ENCODE peak calls at places on chromosomes 11 and 22, in eight cellular contexts. One of them, this sample, is unnamed.

GRCh38 chr22:42364641-42365336 is 67.4 kb downstream of the NFAM1 start:
- DNase-seq in neural crest cell: no peak
- DNase-seq in PC-9: no peak
- DNase-seq in Peyer's patch: no peak
- DNase-seq in GM12865: no peak
- DNase-seq in fibroblast of mammary gland: peak; percentile 48
- DNase-seq in HFFc6: no peak
- DNase-seq in Calu3: no peak
- DNase-seq in this sample: no peak

GRCh38 chr11:6320411-6321207 is at the start of gene CAVIN3:
- DNase-seq in neural crest cell: peak; percentile 64
- DNase-seq in PC-9: peak; percentile 67
- DNase-seq in Peyer's patch: peak; percentile 67
- DNase-seq in GM12865: peak; percentile 88
- DNase-seq in fibroblast of mammary gland: peak; percentile 88
- DNase-seq in HFFc6: peak; percentile 86
- DNase-seq in Calu3: peak; percentile 77
- DNase-seq in this sample: peak; percentile 60

GRCh38 chr11:60328460-60328859 is 1.4 kb downstream of the MS4A6E start:
- DNase-seq in neural crest cell: no peak
- DNase-seq in PC-9: no peak
- DNase-seq in Peyer's patch: no peak
- DNase-seq in GM12865: no peak
- DNase-seq in fibroblast of mammary gland: no peak
- DNase-seq in HFFc6: no peak
- DNase-seq in Calu3: no peak
- DNase-seq in this sample: no peak

GRCh38 chr11:103807806-103808205 is 228.6 kb upstream of the DDI1 start:
- DNase-seq in neural crest cell: no peak
- DNase-seq in PC-9: no peak
- DNase-seq in Peyer's patch: no peak
- DNase-seq in GM12865: no peak
- DNase-seq in fibroblast of mammary gland: peak; percentile 44
- DNase-seq in HFFc6: no peak
- DNase-seq in Calu3: no peak
- DNase-seq in this sample: no peak

GRCh38 chr22:41687901-41688364 is 734 bp downstream of the SNU13 start:
- DNase-seq in neural crest cell: no peak
- DNase-seq in PC-9: no peak
- DNase-seq in Peyer's patch: peak; percentile 59
- DNase-seq in GM12865: peak; percentile 50
- DNase-seq in fibroblast of mammary gland: peak; percentile 21
- DNase-seq in HFFc6: no peak
- DNase-seq in Calu3: no peak
- DNase-seq in this sample: no peak

GRCh38 chr11:61694971-61695706 is 14.9 kb downstream of the DAGLA start:
- DNase-seq in neural crest cell: no peak
- DNase-seq in PC-9: peak; percentile 81
- DNase-seq in Peyer's patch: peak; percentile 54
- DNase-seq in GM12865: no peak
- DNase-seq in fibroblast of mammary gland: no peak
- DNase-seq in HFFc6: no peak
- DNase-seq in Calu3: peak; percentile 51
- DNase-seq in this sample: no peak

GRCh38 chr22:37472418-37473006 is 13.7 kb downstream of the MFNG start:
- DNase-seq in neural crest cell: peak; percentile 35
- DNase-seq in PC-9: peak; percentile 56
- DNase-seq in Peyer's patch: peak; percentile 76
- DNase-seq in GM12865: peak; percentile 44
- DNase-seq in fibroblast of mammary gland: peak; percentile 38
- DNase-seq in HFFc6: no peak
- DNase-seq in Calu3: peak; percentile 77
- DNase-seq in this sample: peak; percentile 55

GRCh38 chr22:50621491-50621880 is 6.5 kb downstream of the ARSA start:
- DNase-seq in neural crest cell: no peak
- DNase-seq in PC-9: no peak
- DNase-seq in Peyer's patch: peak; percentile 72
- DNase-seq in GM12865: peak; percentile 85
- DNase-seq in fibroblast of mammary gland: no peak
- DNase-seq in HFFc6: no peak
- DNase-seq in Calu3: no peak
- DNase-seq in this sample: peak; percentile 63

GRCh38 chr11:118524757-118525465 is 2.4 kb upstream of the TTC36 start:
- DNase-seq in neural crest cell: no peak
- DNase-seq in PC-9: no peak
- DNase-seq in Peyer's patch: no peak
- DNase-seq in GM12865: no peak
- DNase-seq in fibroblast of mammary gland: no peak
- DNase-seq in HFFc6: no peak
- DNase-seq in Calu3: no peak
- DNase-seq in this sample: no peak

GRCh38 chr11:6655020-6655789 is 404 bp downstream of the DCHS1 start:
- DNase-seq in neural crest cell: no peak
- DNase-seq in PC-9: no peak
- DNase-seq in Peyer's patch: no peak
- DNase-seq in GM12865: no peak
- DNase-seq in fibroblast of mammary gland: no peak
- DNase-seq in HFFc6: no peak
- DNase-seq in Calu3: no peak
- DNase-seq in this sample: no peak

GRCh38 chr11:101401245-101401644 is 182.6 kb downstream of the TRPC6 start:
- DNase-seq in neural crest cell: no peak
- DNase-seq in PC-9: no peak
- DNase-seq in Peyer's patch: no peak
- DNase-seq in GM12865: no peak
- DNase-seq in fibroblast of mammary gland: peak; percentile 67
- DNase-seq in HFFc6: no peak
- DNase-seq in Calu3: no peak
- DNase-seq in this sample: no peak

GRCh38 chr11:94895971-94896370 is 77.4 kb downstream of the CWC15 start:
- DNase-seq in neural crest cell: no peak
- DNase-seq in PC-9: no peak
- DNase-seq in Peyer's patch: no peak
- DNase-seq in GM12865: no peak
- DNase-seq in fibroblast of mammary gland: peak; percentile 89
- DNase-seq in HFFc6: peak; percentile 66
- DNase-seq in Calu3: no peak
- DNase-seq in this sample: no peak

GRCh38 chr11:33065445-33066178 is 26.2 kb downstream of the TCP11L1 start:
- DNase-seq in neural crest cell: peak; percentile 59
- DNase-seq in PC-9: peak; percentile 54
- DNase-seq in Peyer's patch: peak; percentile 85
- DNase-seq in GM12865: peak; percentile 87
- DNase-seq in fibroblast of mammary gland: peak; percentile 64
- DNase-seq in HFFc6: peak; percentile 52
- DNase-seq in Calu3: peak; percentile 76
- DNase-seq in this sample: peak; percentile 60

GRCh38 chr11:95680169-95680929 is 109.2 kb downstream of the FAM76B start:
- DNase-seq in neural crest cell: no peak
- DNase-seq in PC-9: no peak
- DNase-seq in Peyer's patch: no peak
- DNase-seq in GM12865: peak; percentile 57
- DNase-seq in fibroblast of mammary gland: peak; percentile 78
- DNase-seq in HFFc6: no peak
- DNase-seq in Calu3: no peak
- DNase-seq in this sample: peak; percentile 29

GRCh38 chr22:24532075-24532474 is 22.9 kb downstream of the GUCD1 start:
- DNase-seq in neural crest cell: no peak
- DNase-seq in PC-9: no peak
- DNase-seq in Peyer's patch: no peak
- DNase-seq in GM12865: no peak
- DNase-seq in fibroblast of mammary gland: no peak
- DNase-seq in HFFc6: no peak
- DNase-seq in Calu3: no peak
- DNase-seq in this sample: no peak

GRCh38 chr22:46996595-46997310 is 234.3 kb downstream of the TBC1D22A start:
- DNase-seq in neural crest cell: no peak
- DNase-seq in PC-9: no peak
- DNase-seq in Peyer's patch: no peak
- DNase-seq in GM12865: no peak
- DNase-seq in fibroblast of mammary gland: no peak
- DNase-seq in HFFc6: peak; percentile 3
- DNase-seq in Calu3: peak; percentile 12
- DNase-seq in this sample: no peak

GRCh38 chr22:46042786-46043185 is 65.8 kb upstream of the WNT7B start:
- DNase-seq in neural crest cell: no peak
- DNase-seq in PC-9: no peak
- DNase-seq in Peyer's patch: peak; percentile 40
- DNase-seq in GM12865: no peak
- DNase-seq in fibroblast of mammary gland: peak; percentile 34
- DNase-seq in HFFc6: no peak
- DNase-seq in Calu3: no peak
- DNase-seq in this sample: no peak

GRCh38 chr22:22744412-22745224 is 100.2 kb downstream of the GGTLC2 start:
- DNase-seq in neural crest cell: no peak
- DNase-seq in PC-9: no peak
- DNase-seq in Peyer's patch: no peak
- DNase-seq in GM12865: no peak
- DNase-seq in fibroblast of mammary gland: no peak
- DNase-seq in HFFc6: no peak
- DNase-seq in Calu3: no peak
- DNase-seq in this sample: no peak

GRCh38 chr11:47398011-47398410 is 10.4 kb upstream of the SLC39A13 start:
- DNase-seq in neural crest cell: no peak
- DNase-seq in PC-9: no peak
- DNase-seq in Peyer's patch: no peak
- DNase-seq in GM12865: no peak
- DNase-seq in fibroblast of mammary gland: no peak
- DNase-seq in HFFc6: no peak
- DNase-seq in Calu3: no peak
- DNase-seq in this sample: no peak
- TF ChIP-seq CTCF in neural crest cell: no peak
- TF ChIP-seq CTCF in PC-9: no peak
- TF ChIP-seq CTCF in Peyer's patch: no peak
- TF ChIP-seq CTCF in GM12865: no peak
- TF ChIP-seq CTCF in fibroblast of mammary gland: no peak
- TF ChIP-seq CTCF in HFFc6: no peak
- TF ChIP-seq CTCF in Calu3: no peak
- TF ChIP-seq CTCF in this sample: no peak

GRCh38 chr11:36433896-36434295 is 76.2 kb downstream of the TRAF6 start:
- DNase-seq in neural crest cell: no peak
- DNase-seq in PC-9: no peak
- DNase-seq in Peyer's patch: no peak
- DNase-seq in GM12865: no peak
- DNase-seq in fibroblast of mammary gland: no peak
- DNase-seq in HFFc6: no peak
- DNase-seq in Calu3: no peak
- DNase-seq in this sample: no peak

GRCh38 chr11:36432093-36432469 is 78.0 kb downstream of the TRAF6 start:
- DNase-seq in neural crest cell: no peak
- DNase-seq in PC-9: no peak
- DNase-seq in Peyer's patch: no peak
- DNase-seq in GM12865: no peak
- DNase-seq in fibroblast of mammary gland: no peak
- DNase-seq in HFFc6: no peak
- DNase-seq in Calu3: no peak
- DNase-seq in this sample: no peak

GRCh38 chr11:36432747-36433146 is 77.3 kb downstream of the TRAF6 start:
- DNase-seq in neural crest cell: no peak
- DNase-seq in PC-9: no peak
- DNase-seq in Peyer's patch: no peak
- DNase-seq in GM12865: no peak
- DNase-seq in fibroblast of mammary gland: no peak
- DNase-seq in HFFc6: no peak
- DNase-seq in Calu3: no peak
- DNase-seq in this sample: no peak

GRCh38 chr11:36427876-36428275 is 82.2 kb downstream of the TRAF6 start:
- DNase-seq in neural crest cell: no peak
- DNase-seq in PC-9: no peak
- DNase-seq in Peyer's patch: no peak
- DNase-seq in GM12865: no peak
- DNase-seq in fibroblast of mammary gland: no peak
- DNase-seq in HFFc6: no peak
- DNase-seq in Calu3: no peak
- DNase-seq in this sample: no peak

GRCh38 chr11:36431429-36432092 is 78.5 kb downstream of the TRAF6 start:
- DNase-seq in neural crest cell: no peak
- DNase-seq in PC-9: peak; percentile 69
- DNase-seq in Peyer's patch: peak; percentile 87
- DNase-seq in GM12865: peak; percentile 56
- DNase-seq in fibroblast of mammary gland: peak; percentile 95
- DNase-seq in HFFc6: peak; percentile 92
- DNase-seq in Calu3: peak; percentile 30
- DNase-seq in this sample: no peak
- TF ChIP-seq CTCF in neural crest cell: no peak
- TF ChIP-seq CTCF in PC-9: no peak
- TF ChIP-seq CTCF in Peyer's patch: no peak
- TF ChIP-seq CTCF in GM12865: no peak
- TF ChIP-seq CTCF in fibroblast of mammary gland: peak; percentile 22
- TF ChIP-seq CTCF in HFFc6: peak; percentile 47
- TF ChIP-seq CTCF in Calu3: no peak
- TF ChIP-seq CTCF in this sample: no peak

GRCh38 chr22:44357296-44357961 is 44.7 kb upstream of the SHISAL1 start:
- DNase-seq in neural crest cell: no peak
- DNase-seq in PC-9: no peak
- DNase-seq in Peyer's patch: no peak
- DNase-seq in GM12865: no peak
- DNase-seq in fibroblast of mammary gland: no peak
- DNase-seq in HFFc6: no peak
- DNase-seq in Calu3: no peak
- DNase-seq in this sample: no peak
- TF ChIP-seq CTCF in neural crest cell: peak; percentile 31
- TF ChIP-seq CTCF in PC-9: peak; percentile 28
- TF ChIP-seq CTCF in Peyer's patch: no peak
- TF ChIP-seq CTCF in GM12865: no peak
- TF ChIP-seq CTCF in fibroblast of mammary gland: no peak
- TF ChIP-seq CTCF in HFFc6: peak; percentile 27
- TF ChIP-seq CTCF in Calu3: no peak
- TF ChIP-seq CTCF in this sample: no peak

GRCh38 chr11:111736191-111736590 is 30.0 kb downstream of the PPP2R1B start:
- DNase-seq in neural crest cell: no peak
- DNase-seq in PC-9: no peak
- DNase-seq in Peyer's patch: no peak
- DNase-seq in GM12865: no peak
- DNase-seq in fibroblast of mammary gland: peak; percentile 78
- DNase-seq in HFFc6: peak; percentile 73
- DNase-seq in Calu3: no peak
- DNase-seq in this sample: no peak

GRCh38 chr11:111733655-111734088 is 32.5 kb downstream of the PPP2R1B start:
- DNase-seq in neural crest cell: no peak
- DNase-seq in PC-9: no peak
- DNase-seq in Peyer's patch: no peak
- DNase-seq in GM12865: no peak
- DNase-seq in fibroblast of mammary gland: no peak
- DNase-seq in HFFc6: no peak
- DNase-seq in Calu3: no peak
- DNase-seq in this sample: no peak

GRCh38 chr11:111734383-111735261 is 31.6 kb downstream of the PPP2R1B start:
- DNase-seq in neural crest cell: no peak
- DNase-seq in PC-9: no peak
- DNase-seq in Peyer's patch: no peak
- DNase-seq in GM12865: no peak
- DNase-seq in fibroblast of mammary gland: peak; percentile 37
- DNase-seq in HFFc6: no peak
- DNase-seq in Calu3: no peak
- DNase-seq in this sample: no peak

GRCh38 chr11:111736621-111737055 is 29.6 kb downstream of the PPP2R1B start:
- DNase-seq in neural crest cell: no peak
- DNase-seq in PC-9: no peak
- DNase-seq in Peyer's patch: no peak
- DNase-seq in GM12865: no peak
- DNase-seq in fibroblast of mammary gland: no peak
- DNase-seq in HFFc6: no peak
- DNase-seq in Calu3: no peak
- DNase-seq in this sample: no peak

GRCh38 chr11:111735262-111736116 is 30.7 kb downstream of the PPP2R1B start:
- DNase-seq in neural crest cell: no peak
- DNase-seq in PC-9: peak; percentile 84
- DNase-seq in Peyer's patch: peak; percentile 73
- DNase-seq in GM12865: no peak
- DNase-seq in fibroblast of mammary gland: peak; percentile 100
- DNase-seq in HFFc6: peak; percentile 99
- DNase-seq in Calu3: no peak
- DNase-seq in this sample: no peak
- TF ChIP-seq CTCF in neural crest cell: no peak
- TF ChIP-seq CTCF in PC-9: no peak
- TF ChIP-seq CTCF in Peyer's patch: no peak
- TF ChIP-seq CTCF in GM12865: no peak
- TF ChIP-seq CTCF in fibroblast of mammary gland: no peak
- TF ChIP-seq CTCF in HFFc6: peak; percentile 35
- TF ChIP-seq CTCF in Calu3: no peak
- TF ChIP-seq CTCF in this sample: no peak